ENCODE peak calls at places on chromosome 18, in five cellular contexts. A, N, P, T and E are unnamed samples.

GRCh38 chr18:54223568-54224241 is 764 bp downstream of the MBD2 start:
- DNase-seq in A (peak), N (no peak), P (peak), T (peak), E (peak)

GRCh38 chr18:78764544-78764943 is 215.1 kb upstream of the SALL3 start:
- DNase-seq in A (no peak), N (no peak), P (no peak), T (no peak), E (no peak)

GRCh38 chr18:62898359-62898758 is 183.0 kb downstream of the PHLPP1 start:
- DNase-seq in A (no peak), N (no peak), P (no peak), T (no peak), E (no peak)

GRCh38 chr18:79949571-79950439 is 1.6 kb downstream of the SLC66A2 start:
- DNase-seq in A (no peak), N (no peak), P (peak), T (no peak), E (no peak)

GRCh38 chr18:7132356-7133115 is 14.9 kb upstream of the LAMA1 start:
- DNase-seq in A (no peak), N (no peak), P (no peak), T (no peak), E (no peak)

GRCh38 chr18:49898421-49898820 is 85.1 kb upstream of the ACAA2 start:
- DNase-seq in A (peak), N (peak), P (no peak), T (no peak), E (peak)

GRCh38 chr18:4528405-4528804 is 73.3 kb upstream of the DLGAP1 start:
- DNase-seq in A (no peak), N (no peak), P (no peak), T (no peak), E (no peak)

GRCh38 chr18:75198046-75198445 is 10.9 kb downstream of the PTGR3 start:
- DNase-seq in A (no peak), N (no peak), P (no peak), T (no peak), E (no peak)

GRCh38 chr18:2891526-2892431 is 45.0 kb downstream of the EMILIN2 start:
- DNase-seq in A (no peak), N (no peak), P (no peak), T (no peak), E (no peak)

GRCh38 chr18:44816028-44816427 is 135.3 kb downstream of the SETBP1 start:
- DNase-seq in A (peak), N (no peak), P (no peak), T (no peak), E (no peak)

GRCh38 chr18:36212301-36212977 is 25.1 kb downstream of the MOCOS start:
- DNase-seq in A (no peak), N (no peak), P (no peak), T (no peak), E (no peak)

GRCh38 chr18:42649636-42650035 is 465.8 kb downstream of the RIT2 start:
- DNase-seq in A (no peak), N (no peak), P (no peak), T (no peak), E (no peak)

GRCh38 chr18:37604032-37604431 is 38.4 kb upstream of the CELF4 start:
- DNase-seq in A (no peak), N (no peak), P (no peak), T (no peak), E (no peak)

GRCh38 chr18:36089001-36089400 is 21.6 kb upstream of the RPRD1A start:
- DNase-seq in A (no peak), N (no peak), P (no peak), T (no peak), E (no peak)

GRCh38 chr18:48739266-48740067 is 200.6 kb downstream of the CTIF start:
- DNase-seq in A (no peak), N (no peak), P (no peak), T (no peak), E (no peak)

GRCh38 chr18:48741866-48742265 is 203.0 kb downstream of the CTIF start:
- DNase-seq in A (no peak), N (no peak), P (no peak), T (no peak), E (no peak)

GRCh38 chr18:48742304-48742703 is 203.5 kb downstream of the CTIF start:
- DNase-seq in A (no peak), N (no peak), P (no peak), T (no peak), E (no peak)

GRCh38 chr18:48740846-48741485 is 202.1 kb downstream of the CTIF start:
- DNase-seq in A (no peak), N (no peak), P (peak), T (no peak), E (no peak)

GRCh38 chr18:48740068-48740440 is 201.2 kb downstream of the CTIF start:
- DNase-seq in A (no peak), N (no peak), P (peak), T (no peak), E (no peak)
- TF ChIP-seq CTCF in A (no peak), N (no peak), P (no peak), T (no peak), E (no peak)

GRCh38 chr18:21704603-21705364 is at the start of gene ABHD3:
- DNase-seq in A (peak), N (peak), P (peak), T (peak), E (peak)
- TF ChIP-seq CTCF in A (no peak), N (no peak), P (peak), T (peak), E (peak)

GRCh38 chr18:9474983-9475642 is at the start of gene RALBP1:
- DNase-seq in A (peak), N (peak), P (peak), T (peak), E (peak)
- TF ChIP-seq CTCF in A (no peak), N (peak), P (no peak), T (no peak), E (no peak)

GRCh38 chr18:31563778-31564177 is 27.9 kb upstream of the TTR start:
- DNase-seq in A (no peak), N (no peak), P (no peak), T (no peak), E (no peak)
- TF ChIP-seq CTCF in A (no peak), N (peak), P (no peak), T (peak), E (no peak)

DNA sequence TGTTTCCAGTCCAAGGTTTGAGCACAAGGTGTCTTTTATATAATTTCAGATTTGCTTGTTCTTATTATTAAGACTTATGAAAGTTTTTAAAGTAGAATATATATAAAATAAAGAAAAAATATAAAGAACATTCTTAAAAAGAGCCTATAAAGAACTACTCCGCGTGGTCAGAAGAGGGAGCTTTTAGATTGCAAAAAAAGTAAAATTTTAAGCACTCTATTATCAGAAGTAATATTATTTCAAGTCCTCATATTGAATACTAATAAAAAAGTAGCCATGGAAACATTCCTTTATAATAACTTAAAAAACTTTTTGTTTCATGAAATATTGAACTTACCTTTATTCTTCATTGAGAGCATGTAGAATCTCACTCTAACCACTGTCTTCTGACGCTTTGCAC is 51.4 kb downstream of the LINC00305 start:
- DNase-seq in A (no peak), N (no peak), P (no peak), T (no peak), E (no peak)
- TF ChIP-seq CTCF in A (no peak), N (no peak), P (peak), T (peak), E (no peak)

GRCh38 chr18:67590571-67591141 is 74.1 kb upstream of the DSEL start:
- DNase-seq in A (no peak), N (no peak), P (no peak), T (no peak), E (no peak)
- TF ChIP-seq CTCF in A (no peak), N (no peak), P (no peak), T (no peak), E (no peak)

DNA sequence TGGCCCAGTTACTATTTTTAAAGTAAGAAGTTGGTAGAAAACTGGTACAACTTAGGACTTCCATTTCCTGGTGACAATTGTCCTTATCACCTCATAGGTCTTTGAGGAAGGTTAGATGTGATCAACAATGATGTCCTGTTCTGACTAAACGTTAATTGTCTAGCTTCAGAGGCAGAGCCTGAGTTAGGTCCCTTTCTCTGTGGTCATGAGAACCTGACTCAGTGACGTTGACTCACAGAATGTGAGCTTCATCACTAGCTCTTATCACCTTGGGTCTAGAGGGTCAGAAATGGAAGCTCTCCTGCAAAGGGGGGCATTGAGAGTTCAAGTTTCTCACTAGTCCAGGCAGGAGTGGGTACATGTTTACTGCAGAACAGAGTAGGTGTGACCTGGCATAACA is 60.6 kb upstream of the ATP8B1 start:
- DNase-seq in A (no peak), N (no peak), P (no peak), T (no peak), E (no peak)
- TF ChIP-seq CTCF in A (no peak), N (no peak), P (no peak), T (no peak), E (no peak)

GRCh38 chr18:12092398-12093229 is 1.0 kb upstream of the ANKRD62 start:
- DNase-seq in A (peak), N (peak), P (no peak), T (peak), E (peak)
- TF ChIP-seq CTCF in A (no peak), N (peak), P (no peak), T (peak), E (no peak)